ENCODE peak calls at places on chromosome 1, in five cellular contexts. P, G, K, Z and E are unnamed samples. For H3K4me1, the result is how much of the 10 kb centered on the place peaks cover.

GRCh38 chr1:71577451-71578131 is 496.8 kb upstream of the ZRANB2 start:
- DNase-seq in P (no peak), G (no peak), K (no peak), Z (no peak), E (no peak)

GRCh38 chr1:9326596-9326995 is 33.9 kb downstream of the SPSB1 start:
- DNase-seq in P (no peak), G (peak), K (no peak), Z (no peak), E (no peak)

GRCh38 chr1:99685516-99686180 is 39.7 kb downstream of the PALMD start:
- DNase-seq in P (peak), G (peak), K (peak), Z (peak), E (peak)

GRCh38 chr1:13828454-13829151 is 128.6 kb downstream of the PRDM2 start:
- DNase-seq in P (no peak), G (no peak), K (peak), Z (no peak), E (peak)

GRCh38 chr1:151728151-151728711 is 6.9 kb downstream of the RIIAD1 start:
- DNase-seq in P (no peak), G (peak), K (no peak), Z (no peak), E (no peak)

GRCh38 chr1:33615546-33615945 is 143.1 kb downstream of the ZSCAN20 start:
- DNase-seq in P (no peak), G (no peak), K (no peak), Z (no peak), E (no peak)

GRCh38 chr1:208203127-208203847 is 40.9 kb downstream of the PLXNA2 start:
- DNase-seq in P (no peak), G (peak), K (peak), Z (peak), E (peak)

GRCh38 chr1:3170566-3171453 is 101.8 kb downstream of the PRDM16 start:
- DNase-seq in P (peak), G (no peak), K (peak), Z (peak), E (peak)

GRCh38 chr1:213669964-213670691 is 317.6 kb upstream of the PROX1 start:
- DNase-seq in P (no peak), G (no peak), K (peak), Z (no peak), E (no peak)

GRCh38 chr1:11701981-11702803 is 10.7 kb downstream of the DRAXIN start:
- DNase-seq in P (no peak), G (no peak), K (no peak), Z (no peak), E (no peak)

GRCh38 chr1:37634554-37635308 is at the start of gene RSPO1:
- DNase-seq in P (no peak), G (no peak), K (peak), Z (no peak), E (no peak)
- H3K4me3 ChIP-seq in P (peak), G (peak), K (no peak), Z (peak), E (peak)

GRCh38 chr1:154745750-154746425 is 124.2 kb downstream of the KCNN3 start:
- DNase-seq in P (no peak), G (no peak), K (no peak), Z (no peak), E (no peak)
- H3K4me1 ChIP-seq in P (under half), G (under half), K (under half), Z (under half), E (under half)

GRCh38 chr1:92899780-92900179 is 61.5 kb downstream of the DIPK1A start:
- DNase-seq in P (no peak), G (no peak), K (no peak), Z (no peak), E (no peak)
- H3K4me3 ChIP-seq in P (no peak), G (no peak), K (no peak), Z (no peak), E (no peak)

DNA sequence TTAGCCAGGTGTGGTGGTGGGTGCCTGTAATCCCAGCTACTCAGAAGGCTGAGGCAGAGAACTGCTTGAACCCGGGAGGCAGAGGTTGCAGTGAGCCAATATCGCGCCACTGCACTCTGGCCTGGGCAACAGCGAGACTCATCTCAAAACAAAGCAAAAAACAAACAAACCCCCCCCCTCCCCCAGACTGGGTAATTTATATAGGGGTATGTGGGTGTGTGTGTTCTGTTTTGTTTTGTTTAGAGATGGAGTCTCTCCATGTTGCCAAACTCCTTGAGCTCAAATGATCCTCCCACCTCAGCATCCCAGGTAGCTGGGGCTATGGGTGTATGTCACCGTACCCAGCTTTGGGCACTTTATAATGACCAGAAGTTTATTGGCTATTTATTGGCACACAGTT is 73.6 kb downstream of the SLC27A3 start:
- DNase-seq in P (no peak), G (no peak), K (no peak), Z (no peak), E (no peak)
- H3K4me1 ChIP-seq in P (under half), G (under half), K (under half), Z (under half), E (under half)

DNA sequence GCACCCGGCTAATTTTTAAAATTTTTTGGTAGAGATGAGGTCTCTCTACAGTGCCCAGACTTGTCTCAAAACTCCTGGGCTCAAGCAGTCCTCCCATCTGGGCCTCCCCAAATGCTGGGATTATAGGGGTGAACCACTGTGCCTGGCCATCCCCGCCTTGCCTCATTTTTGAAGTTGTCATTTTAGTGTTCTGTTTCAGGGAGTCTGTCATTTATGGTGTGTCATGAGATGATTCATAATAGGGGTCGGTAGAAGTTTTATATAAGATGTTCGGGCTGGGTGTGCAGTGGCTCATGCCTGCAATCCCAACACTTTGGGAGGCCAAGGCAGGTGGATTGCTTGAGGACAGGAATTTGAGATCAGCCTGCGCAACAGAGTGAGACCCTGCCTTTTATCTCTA is 8.5 kb downstream of the PRCC start:
- DNase-seq in P (no peak), G (no peak), K (no peak), Z (no peak), E (no peak)
- H3K4me3 ChIP-seq in P (no peak), G (no peak), K (no peak), Z (no peak), E (no peak)